ENCODE peak calls at places on chromosomes 16 and 17, in eight cellular contexts. Y is tibial artery, O is upper lobe of right lung, T is H9, D is heart left ventricle, E is HCT116, C is left ventricle myocardium inferior, K is sigmoid colon. W is an unnamed sample. For H3K4me1, the result is how much of the 10 kb centered on the place peaks cover.

GRCh38 chr17:79415365-79415764 is 195.5 kb downstream of the RBFOX3 start:
- DNase-seq in D (no peak), O (no peak), T (no peak), E (no peak), C (no peak), K (no peak), Y (no peak), W (no peak)

GRCh38 chr17:78477913-78478756 is 99.1 kb downstream of the DNAH17 start:
- DNase-seq in C (no peak), E (no peak), O (no peak), D (no peak), T (no peak), K (no peak), Y (no peak), W (no peak)

GRCh38 chr17:6554336-6554735 is 2.0 kb downstream of the PITPNM3 start:
- DNase-seq in D (no peak), Y (no peak), O (no peak), C (no peak), K (no peak), T (no peak), E (no peak), W (no peak)

GRCh38 chr17:43591750-43592562 is 45.8 kb upstream of the ETV4 start:
- DNase-seq in C (peak), D (peak), E (no peak), T (no peak), K (peak), Y (peak), O (no peak), W (peak)

GRCh38 chr17:67095803-67096202 is 51.4 kb downstream of the CACNG1 start:
- DNase-seq in E (no peak), D (no peak), T (no peak), C (no peak), K (no peak), O (no peak), Y (no peak), W (no peak)

GRCh38 chr17:83173997-83174858 is 94.8 kb downstream of the METRNL start:
- DNase-seq in E (no peak), O (no peak), T (peak), Y (no peak), K (peak), C (no peak), D (peak), W (no peak)

GRCh38 chr17:30908717-30909420 is 2.8 kb upstream of the TEFM start:
- DNase-seq in D (no peak), O (no peak), Y (no peak), C (no peak), T (no peak), K (no peak), E (no peak), W (no peak)

GRCh38 chr16:11783319-11784047 is 13.6 kb downstream of the ZC3H7A start:
- DNase-seq in E (no peak), T (no peak), K (no peak), O (no peak), C (no peak), D (no peak), Y (no peak), W (no peak)

GRCh38 chr17:83055911-83056582 is 23.4 kb upstream of the METRNL start:
- DNase-seq in E (no peak), D (peak), C (peak), O (peak), K (peak), Y (no peak), T (no peak), W (no peak)

GRCh38 chr17:19260958-19261357 is 23.8 kb downstream of the EPN2 start:
- DNase-seq in K (peak), E (peak), C (no peak), T (no peak), O (no peak), D (peak), Y (no peak), W (no peak)

GRCh38 chr16:25006504-25007055 is 8.6 kb downstream of the ARHGAP17 start:
- DNase-seq in K (no peak), O (no peak), T (no peak), E (no peak), D (no peak), Y (peak), C (no peak), W (no peak)

GRCh38 chr16:13883881-13884280 is 36.1 kb upstream of the ERCC4 start:
- DNase-seq in O (no peak), E (no peak), C (no peak), T (no peak), D (no peak), Y (no peak), K (no peak), W (no peak)

GRCh38 chr16:23949630-23950290 is 114.0 kb downstream of the PRKCB start:
- DNase-seq in D (peak), E (no peak), Y (no peak), C (peak), K (no peak), O (peak), T (no peak), W (no peak)

GRCh38 chr17:78272181-78272913 is 40.9 kb downstream of the TMEM235 start:
- DNase-seq in D (peak), Y (no peak), C (peak), O (peak), E (no peak), T (peak), K (peak), W (peak)

GRCh38 chr16:49559242-49559641 is 185.6 kb downstream of the C16orf78 start:
- DNase-seq in D (no peak), Y (no peak), K (no peak), C (no peak), O (no peak), E (no peak), T (no peak), W (no peak)

GRCh38 chr17:75652934-75653549 is 13.9 kb downstream of the RECQL5 start:
- DNase-seq in O (peak), E (no peak), T (peak), K (peak), D (no peak), C (no peak), Y (no peak), W (peak)

GRCh38 chr17:45662432-45662831 is 121.7 kb upstream of the CRHR1 start:
- DNase-seq in D (no peak), C (no peak), O (no peak), K (no peak), T (no peak), Y (no peak), E (no peak), W (no peak)

GRCh38 chr16:86074651-86075487 is 175.9 kb downstream of the IRF8 start:
- DNase-seq in D (no peak), T (peak), E (no peak), O (peak), K (peak), C (no peak), Y (peak), W (no peak)

GRCh38 chr17:79838541-79839274 is 532 bp downstream of the CBX4 start:
- DNase-seq in E (no peak), T (peak), Y (no peak), C (peak), D (no peak), O (peak), K (no peak), W (peak)

GRCh38 chr17:34566873-34567272 is 12.5 kb upstream of the TMEM132E start:
- DNase-seq in O (no peak), Y (no peak), C (no peak), T (no peak), E (no peak), K (no peak), D (no peak), W (no peak)

GRCh38 chr17:73293480-73293911 is 18.3 kb downstream of the CDC42EP4 start:
- DNase-seq in K (peak), C (peak), E (peak), Y (peak), T (no peak), O (peak), D (peak), W (no peak)

GRCh38 chr17:73048170-73048569 is 44.3 kb downstream of the SLC39A11 start:
- DNase-seq in T (no peak), C (no peak), E (no peak), K (no peak), D (no peak), O (no peak), Y (no peak), W (no peak)

GRCh38 chr17:75877752-75878173 is 618 bp downstream of the TRIM47 start:
- DNase-seq in K (peak), E (no peak), T (peak), C (peak), D (peak), O (peak), Y (peak), W (peak)

GRCh38 chr17:5249615-5250014 is 15.0 kb upstream of the SCIMP start:
- DNase-seq in Y (peak), T (peak), K (peak), D (peak), O (no peak), C (no peak), E (peak), W (no peak)

GRCh38 chr16:1297413-1297773 is 12.0 kb upstream of the UBE2I start:
- DNase-seq in E (no peak), Y (no peak), D (no peak), O (no peak), K (no peak), C (no peak), T (no peak), W (no peak)
- H3K27ac ChIP-seq in E (peak), Y (no peak), D (peak), O (no peak), K (no peak), C (peak), T (no peak), W (no peak)

DNA sequence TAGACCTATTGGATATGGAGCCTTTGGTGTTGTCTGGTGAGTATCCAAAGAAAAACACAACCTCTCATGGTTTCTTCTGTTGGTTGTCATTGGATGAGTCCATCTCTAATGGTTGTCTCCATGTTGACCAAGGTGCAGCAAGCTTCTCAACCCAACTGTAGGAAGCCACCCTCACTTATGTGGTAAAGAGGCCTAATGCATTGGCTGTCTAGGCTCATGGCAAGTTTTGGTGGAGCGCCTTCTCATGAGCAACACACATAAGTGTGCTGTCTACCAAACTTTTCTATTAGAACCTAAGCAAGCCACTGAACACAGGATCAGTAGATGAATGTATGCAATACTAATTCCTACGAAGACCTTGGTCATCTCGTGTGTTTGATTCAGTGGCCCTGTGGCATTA is 819 bp downstream of the NLK start:
- DNase-seq in O (no peak), D (no peak), K (no peak), C (no peak), T (no peak), Y (no peak), E (no peak), W (no peak)
- H3K4me1 ChIP-seq in O (under half), D (under half), K (under half), C (half or more), T (under half), Y (under half), E (under half), W (under half)

GRCh38 chr16:9124444-9124843 is 33.0 kb downstream of the HAPSTR1 start:
- DNase-seq in T (no peak), C (no peak), E (no peak), Y (no peak), O (no peak), K (peak), D (no peak), W (no peak)
- H3K27ac ChIP-seq in T (no peak), C (no peak), E (peak), Y (no peak), O (no peak), K (no peak), D (no peak), W (no peak)

GRCh38 chr17:57551321-57552079 is 193.6 kb downstream of the CCDC182 start:
- DNase-seq in T (no peak), E (no peak), Y (no peak), O (no peak), C (no peak), K (no peak), D (no peak), W (no peak)

GRCh38 chr17:57548421-57549385 is 196.4 kb downstream of the CCDC182 start:
- DNase-seq in T (no peak), E (no peak), Y (no peak), D (peak), C (no peak), K (no peak), O (no peak), W (peak)

GRCh38 chr17:57549996-57550395 is 195.1 kb downstream of the CCDC182 start:
- DNase-seq in K (no peak), Y (no peak), O (no peak), D (no peak), E (no peak), C (no peak), T (no peak), W (no peak)

GRCh38 chr17:57550671-57551315 is 194.3 kb downstream of the CCDC182 start:
- DNase-seq in Y (no peak), K (no peak), D (no peak), O (no peak), T (no peak), C (no peak), E (no peak), W (no peak)

DNA sequence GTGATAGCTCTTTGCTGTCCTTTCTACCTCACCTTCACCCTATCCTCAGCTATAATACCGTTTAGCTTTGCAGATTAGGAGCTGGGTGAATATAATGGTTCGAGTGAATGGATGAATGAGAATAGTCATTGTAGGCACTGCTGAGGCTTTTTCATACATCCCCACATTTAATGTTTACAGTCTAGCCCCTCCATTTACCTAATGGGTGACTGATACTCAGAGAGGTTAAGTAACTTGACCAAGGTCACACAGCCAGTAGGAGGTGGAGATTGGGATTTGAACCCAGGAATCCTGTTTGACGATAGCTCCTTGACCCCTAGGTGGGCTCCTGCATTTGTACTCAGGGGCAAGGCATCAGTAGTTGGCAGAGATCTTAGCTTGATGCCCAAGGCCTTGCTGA is 195.6 kb downstream of the CCDC182 start:
- DNase-seq in T (no peak), K (no peak), Y (no peak), C (no peak), D (no peak), O (no peak), E (no peak), W (no peak)
- H3K4me1 ChIP-seq in T (under half), K (under half), Y (under half), C (half or more), D (under half), O (under half), E (under half), W (under half)

GRCh38 chr17:1557355-1558095 is 5.1 kb downstream of the PITPNA start:
- DNase-seq in O (no peak), T (no peak), Y (no peak), E (no peak), D (no peak), K (no peak), C (no peak), W (no peak)
- H3K27ac ChIP-seq in O (no peak), T (no peak), Y (no peak), E (no peak), D (no peak), K (no peak), C (no peak), W (no peak)

DNA sequence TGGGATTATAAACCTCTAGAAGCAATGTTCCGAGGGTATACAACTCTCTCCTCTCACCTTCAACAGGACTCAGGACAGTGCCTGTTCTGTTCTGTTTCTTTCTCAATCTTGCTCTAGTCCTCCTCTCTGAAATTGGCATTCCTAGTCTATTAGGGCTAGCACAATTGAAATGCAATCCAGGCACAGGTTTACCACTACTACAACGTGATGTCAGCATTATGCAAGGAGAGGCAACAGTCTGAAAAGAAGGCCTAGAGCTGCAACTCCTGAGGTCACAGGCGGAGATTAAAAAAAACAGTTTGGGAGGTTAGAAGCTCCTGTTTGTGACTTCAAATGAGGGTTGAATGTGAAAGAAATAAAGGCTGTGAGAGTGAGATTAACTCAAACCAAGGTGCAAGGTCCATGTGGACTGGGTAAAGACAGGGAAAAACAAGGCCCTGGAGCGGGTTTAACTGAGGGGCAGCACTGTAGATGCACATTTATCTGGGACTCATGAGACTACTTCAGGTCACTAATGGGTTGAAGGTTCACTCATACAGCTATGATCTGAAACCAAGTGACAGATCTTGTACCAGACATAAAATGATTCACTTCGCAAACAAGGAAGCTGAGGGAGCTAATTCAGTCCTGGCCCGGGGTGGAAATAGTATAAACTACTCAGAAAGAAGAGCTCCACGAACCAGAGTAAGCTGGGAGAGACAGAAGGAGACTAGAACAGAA is 16.8 kb downstream of the AMFR start:
- DNase-seq in D (no peak), K (no peak), C (no peak), Y (no peak), T (no peak), E (no peak), O (no peak), W (no peak)
- H3K4me1 ChIP-seq in D (under half), K (under half), C (under half), Y (under half), T (under half), E (under half), O (under half), W (under half)

GRCh38 chr16:58306327-58306726 is 11.5 kb upstream of the PRSS54 start:
- DNase-seq in E (peak), D (no peak), C (no peak), Y (no peak), K (no peak), O (no peak), T (no peak), W (no peak)
- H3K27ac ChIP-seq in E (no peak), D (no peak), C (no peak), Y (no peak), K (no peak), O (no peak), T (no peak), W (no peak)

GRCh38 chr16:88601313-88602036 is 31.3 kb downstream of the ZC3H18 start:
- DNase-seq in Y (no peak), K (no peak), E (no peak), D (peak), O (no peak), C (no peak), T (no peak), W (no peak)
- H3K4me1 ChIP-seq in Y (under half), K (under half), E (under half), D (under half), O (under half), C (half or more), T (under half), W (under half)

W was measured in ovary.